ENCODE peak calls at places on chromosome 22, in eight cellular contexts. J is head of caudate nucleus; H is HuH-7.5; O is activated CD8-positive, alpha-beta memory T cell treated with anti-CD3 and anti-CD28 coated beads for 4 hours; I is activated effector memory CD4-positive, alpha-beta T cell treated with anti-CD3 and anti-CD28 coated beads, Interleukin-2, amount 50 U/mL, for 16 hours; W is neural progenitor cell; X is HT-29; U is EL. T is an unnamed sample.

GRCh38 chr22:36373258-36373579 is 14.5 kb downstream of the MYH9 start:
- DNase-seq in J (no peak), H (no peak), O (no peak), I (peak), W (no peak), X (peak), U (no peak), T (no peak)

GRCh38 chr22:49331878-49332277 is 495.8 kb downstream of the BRD1 start:
- DNase-seq in J (no peak), H (no peak), O (no peak), I (peak), W (no peak), X (no peak), U (no peak), T (no peak)

GRCh38 chr22:43636086-43636485 is 176.0 kb downstream of the EFCAB6 start:
- DNase-seq in J (no peak), H (no peak), O (no peak), I (no peak), W (no peak), X (no peak), U (no peak), T (no peak)

GRCh38 chr22:49767355-49768062 is 60.2 kb downstream of the BRD1 start:
- DNase-seq in J (peak), H (peak), O (no peak), I (peak), W (peak), X (peak), U (peak), T (peak)

GRCh38 chr22:50503475-50504145 is 3.9 kb downstream of the LMF2 start:
- DNase-seq in J (no peak), H (no peak), O (no peak), I (no peak), W (no peak), X (no peak), U (no peak), T (no peak)

GRCh38 chr22:43228330-43228729 is 41.4 kb upstream of the TTLL12 start:
- DNase-seq in J (no peak), H (peak), O (no peak), I (peak), W (peak), X (no peak), U (peak), T (no peak)

GRCh38 chr22:38987171-38987895 is 5.2 kb downstream of the APOBEC3B start:
- DNase-seq in J (no peak), H (no peak), O (no peak), I (no peak), W (no peak), X (no peak), U (no peak), T (no peak)

GRCh38 chr22:20783844-20784723 is 10.2 kb downstream of the SERPIND1 start:
- DNase-seq in J (peak), H (no peak), O (no peak), I (peak), W (peak), X (peak), U (peak), T (peak)

GRCh38 chr22:19892925-19893324 is 38.3 kb upstream of the GNB1L start:
- DNase-seq in J (no peak), H (no peak), O (no peak), I (no peak), W (no peak), X (no peak), U (no peak), T (no peak)

GRCh38 chr22:26922804-26923203 is 265.4 kb downstream of the MIAT start:
- DNase-seq in J (no peak), H (peak), O (no peak), I (no peak), W (peak), X (peak), U (no peak), T (no peak)

GRCh38 chr22:23216331-23217170 is 36.2 kb downstream of the BCR start:
- DNase-seq in J (no peak), H (peak), O (peak), I (peak), W (no peak), X (no peak), U (no peak), T (no peak)

GRCh38 chr22:48975252-48975780 is 852.4 kb downstream of the BRD1 start:
- DNase-seq in J (no peak), H (no peak), O (no peak), I (no peak), W (no peak), X (no peak), U (no peak), T (no peak)

GRCh38 chr22:29306830-29307657 is 594 bp downstream of the GAS2L1 start:
- DNase-seq in J (peak), H (peak), O (no peak), I (peak), W (peak), X (peak), U (peak), T (peak)

GRCh38 chr22:32836286-32836859 is 34.9 kb downstream of the TIMP3 start:
- DNase-seq in J (no peak), H (peak), O (no peak), I (no peak), W (peak), X (peak), U (peak), T (peak)

GRCh38 chr22:29043906-29044575 is 17.6 kb downstream of the C22orf31 start:
- DNase-seq in J (no peak), H (no peak), O (no peak), I (no peak), W (no peak), X (no peak), U (peak), T (peak)

GRCh38 chr22:26416670-26417270 is 12.3 kb upstream of the ASPHD2 start:
- DNase-seq in J (no peak), H (no peak), O (no peak), I (no peak), W (peak), X (no peak), U (peak), T (peak)

GRCh38 chr22:38751422-38752346 is 4.1 kb downstream of the SUN2 start:
- DNase-seq in J (no peak), H (no peak), O (no peak), I (peak), W (no peak), X (no peak), U (no peak), T (no peak)

GRCh38 chr22:24981066-24981465 is 28.6 kb downstream of the KIAA1671 start:
- DNase-seq in J (no peak), H (no peak), O (no peak), I (no peak), W (no peak), X (no peak), U (no peak), T (no peak)

GRCh38 chr22:32232447-32232846 is 22.7 kb downstream of the SLC5A4 start:
- DNase-seq in J (no peak), H (no peak), O (no peak), I (no peak), W (no peak), X (no peak), U (no peak), T (no peak)

GRCh38 chr22:46378499-46379300 is 43.2 kb downstream of the TRMU start:
- DNase-seq in J (no peak), H (no peak), O (no peak), I (no peak), W (no peak), X (peak), U (no peak), T (no peak)